ENCODE peak calls at places on chromosome 15, in six cellular contexts. G, M, D, J, V and U are unnamed samples.

GRCh38 chr15:75693501-75694240 is 19.0 kb downstream of the CSPG4 start:
- DNase-seq in G (peak; percentile 84), M (no peak), D (peak; percentile 61), J (peak; percentile 83), V (no peak), U (peak; percentile 18)

GRCh38 chr15:67834593-67835348 is 5.1 kb downstream of the RNU6-1 start:
- DNase-seq in G (no peak), M (no peak), D (no peak), J (no peak), V (no peak), U (no peak)

GRCh38 chr15:51888593-51889195 is 59.2 kb downstream of the TMOD3 start:
- DNase-seq in G (no peak), M (no peak), D (peak; percentile 37), J (peak; percentile 53), V (no peak), U (no peak)

GRCh38 chr15:29364429-29365078 is 94.9 kb upstream of the NSMCE3 start:
- DNase-seq in G (peak; percentile 90), M (no peak), D (peak; percentile 23), J (peak; percentile 58), V (peak; percentile 52), U (no peak)

GRCh38 chr15:32840481-32841245 is 122.9 kb downstream of the GREM1 start:
- DNase-seq in G (peak; percentile 80), M (no peak), D (no peak), J (peak; percentile 35), V (no peak), U (no peak)

GRCh38 chr15:36428102-36428845 is 151.2 kb upstream of the CDIN1 start:
- DNase-seq in G (peak; percentile 100), M (no peak), D (peak; percentile 47), J (peak; percentile 99), V (peak; percentile 99), U (no peak)

GRCh38 chr15:77455696-77456293 is 35.1 kb downstream of the HMG20A start:
- DNase-seq in G (peak; percentile 84), M (no peak), D (no peak), J (peak; percentile 91), V (peak; percentile 55), U (no peak)

GRCh38 chr15:96321422-96322391 is 8.8 kb upstream of the NR2F2 start:
- DNase-seq in G (peak; percentile 58), M (no peak), D (no peak), J (peak; percentile 70), V (peak; percentile 22), U (no peak)

GRCh38 chr15:88396382-88396781 is 70.8 kb downstream of the MRPL46 start:
- DNase-seq in G (no peak), M (no peak), D (peak; percentile 23), J (no peak), V (no peak), U (no peak)

GRCh38 chr15:77821188-77821958 is 188.7 kb upstream of the LINGO1 start:
- DNase-seq in G (peak; percentile 49), M (peak; percentile 26), D (peak; percentile 71), J (peak; percentile 80), V (peak; percentile 54), U (no peak)

GRCh38 chr15:74193905-74194304 is 8.7 kb downstream of the STRA6 start:
- DNase-seq in G (no peak), M (no peak), D (no peak), J (no peak), V (no peak), U (no peak)

GRCh38 chr15:49075876-49076275 is 29.6 kb upstream of the SECISBP2L start:
- DNase-seq in G (no peak), M (no peak), D (peak; percentile 80), J (no peak), V (no peak), U (no peak)

GRCh38 chr15:99426431-99427105 is 139.2 kb upstream of the MEF2A start:
- DNase-seq in G (peak; percentile 10), M (no peak), D (no peak), J (no peak), V (no peak), U (no peak)

GRCh38 chr15:83651541-83651940 is 2.4 kb upstream of the ADAMTSL3 start:
- DNase-seq in G (no peak), M (no peak), D (no peak), J (no peak), V (no peak), U (no peak)

GRCh38 chr15:70083423-70083822 is 14.3 kb downstream of the TLE3 start:
- DNase-seq in G (no peak), M (no peak), D (no peak), J (no peak), V (no peak), U (no peak)

GRCh38 chr15:92803852-92804609 is 96.1 kb upstream of the CHD2 start:
- DNase-seq in G (peak; percentile 100), M (peak; percentile 60), D (peak; percentile 100), J (peak; percentile 99), V (peak; percentile 99), U (peak; percentile 90)